ENCODE peak calls at places on chromosomes 1 and 21, in seven cellular contexts. K is choroid plexus epithelial cell; F is mesenteric fat pad; J is germinal center; S is GM23248; R is cerebellar cortex; V is stimulated activated naive CD4-positive, alpha-beta T cell. T is an unnamed sample.
A peak's percentile ranks its signal among the peaks of the same experiment; 100 is the strongest.

GRCh38 chr1:200867018-200867811 is 5.6 kb upstream of the GPR25 start:
- DNase-seq in R (no peak), F (no peak), K (peak; percentile 74), V (no peak), J (no peak), S (no peak), T (no peak)

GRCh38 chr1:70997793-70998192 is 49.8 kb downstream of the PTGER3 start:
- DNase-seq in J (no peak), K (no peak), V (no peak), R (no peak), S (no peak), F (no peak), T (no peak)

GRCh38 chr1:72060466-72060865 is 221.9 kb downstream of the NEGR1 start:
- DNase-seq in F (no peak), S (no peak), K (no peak), J (no peak), V (no peak), R (no peak), T (no peak)

GRCh38 chr1:247295746-247296145 is 35.9 kb downstream of the ZNF496 start:
- DNase-seq in F (peak; percentile 41), R (no peak), K (no peak), V (no peak), S (no peak), J (no peak), T (no peak)

GRCh38 chr1:193629875-193630274 is 443.5 kb upstream of the B3GALT2 start:
- DNase-seq in J (no peak), V (no peak), F (no peak), K (peak; percentile 55), R (no peak), S (no peak), T (no peak)

GRCh38 chr1:45543599-45544417 is 6.8 kb upstream of the AKR1A1 start:
- DNase-seq in V (peak; percentile 75), F (no peak), K (peak; percentile 26), J (peak; percentile 67), S (no peak), R (no peak), T (no peak)

GRCh38 chr21:26194811-26195251 is 24.3 kb upstream of the APP start:
- DNase-seq in S (peak; percentile 66), K (no peak), J (no peak), V (no peak), F (no peak), R (no peak), T (no peak)

GRCh38 chr1:224644553-224645154 is 28.5 kb downstream of the CNIH3 start:
- DNase-seq in R (peak; percentile 54), F (no peak), V (peak; percentile 10), J (peak; percentile 56), K (peak; percentile 68), S (peak; percentile 49), T (peak; percentile 48)

GRCh38 chr1:230270185-230270939 is 155.8 kb downstream of the PGBD5 start:
- DNase-seq in S (no peak), F (no peak), V (no peak), R (peak; percentile 48), K (peak; percentile 63), J (no peak), T (no peak)

GRCh38 chr1:175152006-175152652 is 40.4 kb downstream of the KIAA0040 start:
- DNase-seq in J (peak; percentile 77), R (peak; percentile 63), K (peak; percentile 59), F (no peak), V (peak; percentile 60), S (peak; percentile 57), T (no peak)

GRCh38 chr1:67838180-67838912 is 5.1 kb upstream of the GNG12 start:
- DNase-seq in S (peak; percentile 80), K (peak; percentile 23), V (no peak), F (no peak), J (no peak), R (no peak), T (peak; percentile 52)

GRCh38 chr1:28535180-28535579 is 17.7 kb upstream of the TRNAU1AP start:
- DNase-seq in R (no peak), J (no peak), F (no peak), V (no peak), S (no peak), K (no peak), T (no peak)

GRCh38 chr1:116987256-116987555 is 14.4 kb upstream of the CD101 start:
- DNase-seq in V (peak; percentile 57), K (no peak), R (no peak), J (no peak), F (no peak), S (no peak), T (no peak)

GRCh38 chr1:180862305-180862704 is 50.4 kb upstream of the KIAA1614 start:
- DNase-seq in S (peak; percentile 4), R (no peak), V (no peak), J (no peak), F (no peak), K (peak; percentile 29), T (no peak)

GRCh38 chr1:216815239-216815955 is 92.2 kb upstream of the ESRRG start:
- DNase-seq in R (no peak), V (no peak), J (no peak), K (peak; percentile 65), F (no peak), S (no peak), T (no peak)

GRCh38 chr1:6141601-6142000 is 38.5 kb downstream of the CHD5 start:
- DNase-seq in R (peak; percentile 12), F (no peak), S (no peak), K (peak; percentile 16), J (peak; percentile 41), V (no peak), T (peak; percentile 30)

GRCh38 chr1:1678581-1679380 is 13.8 kb downstream of the SLC35E2B start:
- DNase-seq in F (no peak), V (no peak), S (no peak), R (no peak), J (peak; percentile 42), K (no peak), T (no peak)

GRCh38 chr1:33971018-33971710 is 107.3 kb downstream of the HMGB4 start:
- DNase-seq in S (peak; percentile 94), K (peak; percentile 4), J (no peak), F (no peak), R (no peak), V (no peak), T (no peak)

GRCh38 chr1:182447660-182448059 is 2.3 kb upstream of the RGSL1 start:
- DNase-seq in V (no peak), J (no peak), S (no peak), K (no peak), F (no peak), R (no peak), T (no peak)

GRCh38 chr1:151980287-151981177 is 13.1 kb downstream of the S100A10 start:
- DNase-seq in S (peak; percentile 92), V (no peak), K (no peak), J (no peak), R (no peak), F (no peak), T (peak; percentile 67)

GRCh38 chr1:25725482-25725881 is 74.5 kb upstream of the SELENON start:
- DNase-seq in K (no peak), F (no peak), S (no peak), R (no peak), V (no peak), J (no peak), T (no peak)

GRCh38 chr21:35219291-35219690 is 170.2 kb upstream of the RUNX1 start:
- DNase-seq in R (no peak), V (no peak), K (no peak), S (no peak), F (no peak), J (no peak), T (no peak)

GRCh38 chr1:35717911-35718476 is 690 bp downstream of the C1orf216 start:
- DNase-seq in S (peak; percentile 88), K (peak; percentile 73), V (no peak), F (no peak), R (peak; percentile 73), J (no peak), T (peak; percentile 37)

GRCh38 chr1:96843196-96843595 is 121.6 kb downstream of the PTBP2 start:
- DNase-seq in S (peak; percentile 74), F (no peak), K (peak; percentile 90), R (no peak), J (no peak), V (no peak), T (no peak)

GRCh38 chr1:61279570-61279969 is 197.2 kb downstream of the NFIA start:
- DNase-seq in J (no peak), S (peak; percentile 24), R (peak; percentile 83), V (no peak), K (no peak), F (no peak), T (no peak)

GRCh38 chr1:8191474-8191873 is 126.4 kb upstream of the SLC45A1 start:
- DNase-seq in F (no peak), J (no peak), V (no peak), S (no peak), R (no peak), K (no peak), T (no peak)

GRCh38 chr1:60279798-60280197 is 206.2 kb upstream of the C1orf87 start:
- DNase-seq in R (no peak), V (no peak), K (peak; percentile 65), J (no peak), S (peak; percentile 64), F (no peak), T (no peak)

GRCh38 chr21:46604329-46604974 is 430 bp downstream of the S100B start:
- DNase-seq in S (no peak), V (no peak), J (no peak), F (no peak), K (no peak), R (no peak), T (no peak)

GRCh38 chr1:34970220-34970735 is 14.9 kb downstream of the TMEM35B start:
- DNase-seq in R (no peak), J (no peak), K (no peak), F (no peak), S (peak; percentile 19), V (no peak), T (no peak)

GRCh38 chr1:86429830-86430229 is 5.9 kb downstream of the CLCA2 start:
- DNase-seq in K (peak; percentile 98), S (peak; percentile 96), V (no peak), J (no peak), F (no peak), R (no peak), T (peak; percentile 89)

GRCh38 chr1:225888898-225889690 is at the start of gene LEFTY1:
- DNase-seq in V (no peak), F (no peak), K (no peak), R (no peak), J (no peak), S (no peak), T (no peak)

GRCh38 chr1:85174492-85174891 is 26.3 kb downstream of the SYDE2 start:
- DNase-seq in J (no peak), R (no peak), F (no peak), V (no peak), S (no peak), K (no peak), T (no peak)

T was measured in mammary epithelial cell.